ENCODE peak calls at places on chromosomes 1 and 21, in seven cellular contexts. F, N, Z, X, Q, J and E are unnamed samples.

GRCh38 chr1:163264256-163264655 is 57.5 kb upstream of the NUF2 start:
- DNase-seq in F (no peak), N (no peak), Z (no peak), X (no peak), Q (no peak), J (no peak), E (no peak)

GRCh38 chr21:27476696-27477095 is 509.8 kb upstream of the ADAMTS5 start:
- DNase-seq in F (peak; percentile 80), N (peak; percentile 36), Z (no peak), X (no peak), Q (no peak), J (peak; percentile 65), E (no peak)

GRCh38 chr1:234611153-234611798 is 1.3 kb upstream of the IRF2BP2 start:
- DNase-seq in F (peak; percentile 91), N (peak; percentile 88), Z (peak; percentile 97), X (no peak), Q (peak; percentile 91), J (peak; percentile 92), E (peak; percentile 97)

GRCh38 chr1:30881266-30882181 is 27.0 kb downstream of the SDC3 start:
- DNase-seq in F (no peak), N (no peak), Z (no peak), X (no peak), Q (no peak), J (no peak), E (no peak)

GRCh38 chr1:39955547-39956539 is 898 bp downstream of the MFSD2A start:
- DNase-seq in F (peak; percentile 42), N (peak; percentile 74), Z (peak; percentile 65), X (peak; percentile 21), Q (peak; percentile 27), J (peak; percentile 43), E (peak; percentile 47)

GRCh38 chr1:202745313-202745888 is 35.1 kb upstream of the SYT2 start:
- DNase-seq in F (no peak), N (no peak), Z (no peak), X (no peak), Q (no peak), J (no peak), E (no peak)

GRCh38 chr1:91803133-91803532 is 82.8 kb downstream of the TGFBR3 start:
- DNase-seq in F (no peak), N (no peak), Z (no peak), X (no peak), Q (no peak), J (no peak), E (no peak)

GRCh38 chr1:6638226-6638625 is 13.6 kb downstream of the THAP3 start:
- DNase-seq in F (peak; percentile 91), N (no peak), Z (no peak), X (no peak), Q (no peak), J (peak; percentile 66), E (no peak)

GRCh38 chr1:207454046-207454964 is at the start of gene CR2:
- DNase-seq in F (no peak), N (peak; percentile 3), Z (no peak), X (peak; percentile 11), Q (no peak), J (no peak), E (peak; percentile 81)

GRCh38 chr1:164801246-164801731 is 242.3 kb downstream of the PBX1 start:
- DNase-seq in F (no peak), N (no peak), Z (no peak), X (no peak), Q (no peak), J (no peak), E (no peak)

GRCh38 chr1:43360616-43361015 is 1.8 kb downstream of the CDC20 start:
- DNase-seq in F (no peak), N (peak; percentile 8), Z (no peak), X (no peak), Q (no peak), J (no peak), E (no peak)